ENCODE peak calls at places on chromosomes 1 and 21, in eight cellular contexts. One of them, this sample, is unnamed.

GRCh38 chr1:244833734-244834595 is 1.5 kb upstream of the COX20 start:
- DNase-seq in fibroblast of lung: peak; percentile 84
- DNase-seq in psoas muscle: peak; percentile 71
- DNase-seq in cardiac muscle cell: peak; percentile 79
- DNase-seq in heart left ventricle: peak; percentile 59
- DNase-seq in GM23248: peak; percentile 84
- DNase-seq in uterus: peak; percentile 66
- DNase-seq in NT2/D1: no peak
- DNase-seq in this sample: peak; percentile 30

GRCh38 chr1:175788586-175789252 is 45.3 kb upstream of the TNR start:
- DNase-seq in psoas muscle: no peak
- DNase-seq in heart left ventricle: no peak
- DNase-seq in NT2/D1: no peak
- DNase-seq in GM23248: no peak
- DNase-seq in fibroblast of lung: no peak
- DNase-seq in cardiac muscle cell: no peak
- DNase-seq in uterus: no peak
- DNase-seq in this sample: no peak

GRCh38 chr1:26961826-26962225 is 1.6 kb upstream of the KDF1 start:
- DNase-seq in GM23248: peak; percentile 89
- DNase-seq in uterus: no peak
- DNase-seq in NT2/D1: no peak
- DNase-seq in heart left ventricle: no peak
- DNase-seq in psoas muscle: no peak
- DNase-seq in cardiac muscle cell: peak; percentile 93
- DNase-seq in fibroblast of lung: peak; percentile 87
- DNase-seq in this sample: no peak

GRCh38 chr1:30645807-30646206 is 77.6 kb downstream of the MATN1 start:
- DNase-seq in psoas muscle: no peak
- DNase-seq in cardiac muscle cell: no peak
- DNase-seq in GM23248: peak; percentile 88
- DNase-seq in fibroblast of lung: peak; percentile 46
- DNase-seq in NT2/D1: no peak
- DNase-seq in uterus: no peak
- DNase-seq in heart left ventricle: no peak
- DNase-seq in this sample: no peak

GRCh38 chr1:248906741-248907661 is 966 bp downstream of the PGBD2 start:
- DNase-seq in heart left ventricle: peak; percentile 37
- DNase-seq in NT2/D1: no peak
- DNase-seq in cardiac muscle cell: peak; percentile 31
- DNase-seq in fibroblast of lung: peak; percentile 39
- DNase-seq in psoas muscle: no peak
- DNase-seq in GM23248: peak; percentile 18
- DNase-seq in uterus: peak; percentile 26
- DNase-seq in this sample: no peak

GRCh38 chr1:175717610-175718195 is 25.7 kb downstream of the TNR start:
- DNase-seq in heart left ventricle: no peak
- DNase-seq in fibroblast of lung: no peak
- DNase-seq in psoas muscle: no peak
- DNase-seq in cardiac muscle cell: no peak
- DNase-seq in uterus: no peak
- DNase-seq in GM23248: no peak
- DNase-seq in NT2/D1: no peak
- DNase-seq in this sample: no peak

GRCh38 chr1:6171546-6172124 is 8.5 kb downstream of the CHD5 start:
- DNase-seq in NT2/D1: no peak
- DNase-seq in GM23248: peak; percentile 25
- DNase-seq in fibroblast of lung: no peak
- DNase-seq in psoas muscle: no peak
- DNase-seq in cardiac muscle cell: no peak
- DNase-seq in uterus: no peak
- DNase-seq in heart left ventricle: no peak
- DNase-seq in this sample: no peak

GRCh38 chr21:26843912-26844257 is 1.3 kb downstream of the ADAMTS1 start:
- DNase-seq in GM23248: peak; percentile 80
- DNase-seq in NT2/D1: peak; percentile 16
- DNase-seq in heart left ventricle: no peak
- DNase-seq in fibroblast of lung: peak; percentile 89
- DNase-seq in cardiac muscle cell: peak; percentile 66
- DNase-seq in uterus: no peak
- DNase-seq in psoas muscle: no peak
- DNase-seq in this sample: no peak

GRCh38 chr1:168085401-168085872 is 51.3 kb downstream of the GPR161 start:
- DNase-seq in GM23248: no peak
- DNase-seq in heart left ventricle: peak; percentile 84
- DNase-seq in NT2/D1: no peak
- DNase-seq in uterus: peak; percentile 46
- DNase-seq in fibroblast of lung: no peak
- DNase-seq in psoas muscle: peak; percentile 74
- DNase-seq in cardiac muscle cell: peak; percentile 3
- DNase-seq in this sample: no peak

GRCh38 chr1:113242481-113242880 is 147.8 kb upstream of the MAGI3 start:
- DNase-seq in cardiac muscle cell: no peak
- DNase-seq in NT2/D1: no peak
- DNase-seq in fibroblast of lung: no peak
- DNase-seq in psoas muscle: no peak
- DNase-seq in GM23248: no peak
- DNase-seq in heart left ventricle: no peak
- DNase-seq in uterus: no peak
- DNase-seq in this sample: no peak

GRCh38 chr1:17279001-17279830 is 28.8 kb upstream of the PADI4 start:
- DNase-seq in heart left ventricle: no peak
- DNase-seq in NT2/D1: no peak
- DNase-seq in GM23248: no peak
- DNase-seq in uterus: no peak
- DNase-seq in fibroblast of lung: peak; percentile 31
- DNase-seq in cardiac muscle cell: no peak
- DNase-seq in psoas muscle: no peak
- DNase-seq in this sample: no peak

GRCh38 chr1:226995064-226995965 is 55.2 kb downstream of the COQ8A start:
- DNase-seq in fibroblast of lung: no peak
- DNase-seq in GM23248: no peak
- DNase-seq in heart left ventricle: no peak
- DNase-seq in psoas muscle: peak; percentile 8
- DNase-seq in uterus: no peak
- DNase-seq in NT2/D1: peak; percentile 22
- DNase-seq in cardiac muscle cell: no peak
- DNase-seq in this sample: no peak

GRCh38 chr21:7957713-7958064 is 2563.7 kb upstream of the TPTE start:
- DNase-seq in fibroblast of lung: no peak
- DNase-seq in GM23248: no peak
- DNase-seq in psoas muscle: no peak
- DNase-seq in heart left ventricle: no peak
- DNase-seq in cardiac muscle cell: no peak
- DNase-seq in uterus: no peak
- DNase-seq in NT2/D1: no peak
- DNase-seq in this sample: no peak
- H3K9me3 ChIP-seq in fibroblast of lung: peaks cover 17% of the 10 kb centered on the region
- H3K9me3 ChIP-seq in GM23248: peaks cover 20% of the 10 kb centered on the region
- H3K9me3 ChIP-seq in psoas muscle: peaks cover 48% of the 10 kb centered on the region
- H3K9me3 ChIP-seq in heart left ventricle: peaks cover 1% of the 10 kb centered on the region
- H3K9me3 ChIP-seq in cardiac muscle cell: peaks cover 40% of the 10 kb centered on the region
- H3K9me3 ChIP-seq in uterus: peaks cover 12% of the 10 kb centered on the region
- H3K9me3 ChIP-seq in NT2/D1: peaks cover 28% of the 10 kb centered on the region
- H3K9me3 ChIP-seq in this sample: peaks cover 35% of the 10 kb centered on the region

DNA sequence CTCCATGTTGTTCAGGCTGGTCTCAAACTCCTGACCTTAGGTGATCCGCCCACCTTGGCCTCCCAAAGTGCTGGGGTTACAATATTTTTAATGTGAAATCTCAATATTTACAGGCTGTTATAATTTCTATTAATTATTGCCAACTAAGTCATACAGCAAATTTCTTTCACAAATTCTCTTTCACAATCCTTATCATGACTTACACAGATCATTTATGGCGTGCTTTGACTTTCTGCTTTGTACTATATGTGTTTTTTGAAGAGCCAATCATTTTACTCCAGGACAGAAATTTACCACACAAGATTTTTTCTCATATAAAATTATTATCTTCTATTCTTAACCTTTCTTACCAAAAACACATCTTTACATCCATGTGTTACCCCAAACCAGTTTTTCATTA is 1729.9 kb downstream of the NCAM2 start:
- DNase-seq in cardiac muscle cell: no peak
- DNase-seq in uterus: no peak
- DNase-seq in fibroblast of lung: no peak
- DNase-seq in psoas muscle: no peak
- DNase-seq in NT2/D1: peak; percentile 5
- DNase-seq in GM23248: no peak
- DNase-seq in heart left ventricle: no peak
- DNase-seq in this sample: no peak
- H3K9me3 ChIP-seq in cardiac muscle cell: no peaks in the 10 kb centered on the region
- H3K9me3 ChIP-seq in uterus: no peaks in the 10 kb centered on the region
- H3K9me3 ChIP-seq in fibroblast of lung: no peaks in the 10 kb centered on the region
- H3K9me3 ChIP-seq in psoas muscle: no peaks in the 10 kb centered on the region
- H3K9me3 ChIP-seq in NT2/D1: peaks cover 50% of the 10 kb centered on the region
- H3K9me3 ChIP-seq in GM23248: no peaks in the 10 kb centered on the region
- H3K9me3 ChIP-seq in heart left ventricle: no peaks in the 10 kb centered on the region
- H3K9me3 ChIP-seq in this sample: peaks cover 3% of the 10 kb centered on the region

GRCh38 chr1:110673805-110674336 is 869 bp downstream of the KCNA3 start:
- DNase-seq in psoas muscle: peak; percentile 42
- DNase-seq in GM23248: no peak
- DNase-seq in uterus: no peak
- DNase-seq in NT2/D1: no peak
- DNase-seq in heart left ventricle: no peak
- DNase-seq in fibroblast of lung: no peak
- DNase-seq in cardiac muscle cell: no peak
- DNase-seq in this sample: peak; percentile 14

GRCh38 chr1:110672001-110672752 is 2.6 kb downstream of the KCNA3 start:
- DNase-seq in NT2/D1: no peak
- DNase-seq in uterus: peak; percentile 24
- DNase-seq in fibroblast of lung: no peak
- DNase-seq in cardiac muscle cell: peak; percentile 23
- DNase-seq in psoas muscle: no peak
- DNase-seq in heart left ventricle: no peak
- DNase-seq in GM23248: peak; percentile 39
- DNase-seq in this sample: peak; percentile 54

GRCh38 chr1:110672753-110673108 is 2.0 kb downstream of the KCNA3 start:
- DNase-seq in NT2/D1: no peak
- DNase-seq in uterus: no peak
- DNase-seq in psoas muscle: no peak
- DNase-seq in GM23248: no peak
- DNase-seq in heart left ventricle: no peak
- DNase-seq in cardiac muscle cell: no peak
- DNase-seq in fibroblast of lung: no peak
- DNase-seq in this sample: no peak

GRCh38 chr1:110673197-110673701 is 1.5 kb downstream of the KCNA3 start:
- DNase-seq in psoas muscle: peak; percentile 42
- DNase-seq in GM23248: no peak
- DNase-seq in heart left ventricle: peak; percentile 21
- DNase-seq in fibroblast of lung: no peak
- DNase-seq in uterus: no peak
- DNase-seq in cardiac muscle cell: no peak
- DNase-seq in NT2/D1: no peak
- DNase-seq in this sample: no peak

GRCh38 chr1:110671323-110671722 is 3.4 kb downstream of the KCNA3 start:
- DNase-seq in heart left ventricle: no peak
- DNase-seq in GM23248: no peak
- DNase-seq in cardiac muscle cell: no peak
- DNase-seq in NT2/D1: no peak
- DNase-seq in fibroblast of lung: no peak
- DNase-seq in psoas muscle: no peak
- DNase-seq in uterus: no peak
- DNase-seq in this sample: no peak
- H3K9me3 ChIP-seq in heart left ventricle: no peaks in the 10 kb centered on the region
- H3K9me3 ChIP-seq in GM23248: no peaks in the 10 kb centered on the region
- H3K9me3 ChIP-seq in cardiac muscle cell: no peaks in the 10 kb centered on the region
- H3K9me3 ChIP-seq in NT2/D1: peaks cover 10% of the 10 kb centered on the region
- H3K9me3 ChIP-seq in fibroblast of lung: no peaks in the 10 kb centered on the region
- H3K9me3 ChIP-seq in psoas muscle: no peaks in the 10 kb centered on the region
- H3K9me3 ChIP-seq in uterus: no peaks in the 10 kb centered on the region
- H3K9me3 ChIP-seq in this sample: no peaks in the 10 kb centered on the region

GRCh38 chr1:108193333-108193732 is 6.8 kb downstream of the SLC25A24 start:
- DNase-seq in uterus: no peak
- DNase-seq in GM23248: no peak
- DNase-seq in cardiac muscle cell: no peak
- DNase-seq in fibroblast of lung: no peak
- DNase-seq in NT2/D1: no peak
- DNase-seq in psoas muscle: no peak
- DNase-seq in heart left ventricle: no peak
- DNase-seq in this sample: no peak

GRCh38 chr1:108192581-108192980 is 7.6 kb downstream of the SLC25A24 start:
- DNase-seq in heart left ventricle: no peak
- DNase-seq in uterus: no peak
- DNase-seq in fibroblast of lung: no peak
- DNase-seq in NT2/D1: no peak
- DNase-seq in cardiac muscle cell: no peak
- DNase-seq in psoas muscle: no peak
- DNase-seq in GM23248: no peak
- DNase-seq in this sample: no peak

GRCh38 chr1:108190001-108190634 is 10.0 kb downstream of the SLC25A24 start:
- DNase-seq in heart left ventricle: no peak
- DNase-seq in uterus: no peak
- DNase-seq in psoas muscle: no peak
- DNase-seq in GM23248: no peak
- DNase-seq in cardiac muscle cell: no peak
- DNase-seq in NT2/D1: no peak
- DNase-seq in fibroblast of lung: peak; percentile 23
- DNase-seq in this sample: no peak

GRCh38 chr1:108188801-108189200 is 11.3 kb downstream of the SLC25A24 start:
- DNase-seq in fibroblast of lung: no peak
- DNase-seq in psoas muscle: no peak
- DNase-seq in cardiac muscle cell: no peak
- DNase-seq in uterus: no peak
- DNase-seq in GM23248: no peak
- DNase-seq in heart left ventricle: no peak
- DNase-seq in NT2/D1: no peak
- DNase-seq in this sample: no peak

GRCh38 chr1:108190686-108191416 is 9.3 kb downstream of the SLC25A24 start:
- DNase-seq in fibroblast of lung: no peak
- DNase-seq in GM23248: no peak
- DNase-seq in NT2/D1: no peak
- DNase-seq in heart left ventricle: no peak
- DNase-seq in uterus: no peak
- DNase-seq in psoas muscle: no peak
- DNase-seq in cardiac muscle cell: no peak
- DNase-seq in this sample: no peak
- H3K9me3 ChIP-seq in fibroblast of lung: no peaks in the 10 kb centered on the region
- H3K9me3 ChIP-seq in GM23248: no peaks in the 10 kb centered on the region
- H3K9me3 ChIP-seq in NT2/D1: no peaks in the 10 kb centered on the region
- H3K9me3 ChIP-seq in heart left ventricle: no peaks in the 10 kb centered on the region
- H3K9me3 ChIP-seq in uterus: no peaks in the 10 kb centered on the region
- H3K9me3 ChIP-seq in psoas muscle: no peaks in the 10 kb centered on the region
- H3K9me3 ChIP-seq in cardiac muscle cell: no peaks in the 10 kb centered on the region
- H3K9me3 ChIP-seq in this sample: peaks cover 4% of the 10 kb centered on the region

This sample was measured in T-helper 17 cell.